ENCODE peak calls at places on chromosome 16, in five cellular contexts. B is HCT116, S is prostate gland, J is sciatic nerve, E is EL. F is an unnamed sample.

GRCh38 chr16:10676284-10676683 is 18.4 kb downstream of the TEKT5 start:
- DNase-seq in B (no peak), S (no peak), J (no peak), E (no peak), F (no peak)

GRCh38 chr16:10805362-10805761 is 13.2 kb downstream of the TVP23A start:
- DNase-seq in B (no peak), S (no peak), J (no peak), E (no peak), F (no peak)

GRCh38 chr16:58124601-58124915 is 4.6 kb downstream of the CFAP20 start:
- DNase-seq in B (no peak), S (no peak), J (no peak), E (peak), F (peak)

GRCh38 chr16:28981517-28981916 is 3.3 kb upstream of the LAT start:
- DNase-seq in B (no peak), S (no peak), J (no peak), E (no peak), F (no peak)

GRCh38 chr16:11583889-11584565 is 2.7 kb downstream of the LITAF start:
- DNase-seq in B (no peak), S (peak), J (no peak), E (no peak), F (peak)

GRCh38 chr16:69465881-69466280 is 41.5 kb downstream of the CYB5B start:
- DNase-seq in B (no peak), S (no peak), J (no peak), E (no peak), F (no peak)

GRCh38 chr16:2058901-2059300 is 11.1 kb downstream of the TSC2 start:
- DNase-seq in B (no peak), S (no peak), J (no peak), E (no peak), F (no peak)

GRCh38 chr16:84726079-84726669 is 26.4 kb downstream of the USP10 start:
- DNase-seq in B (peak), S (peak), J (peak), E (peak), F (peak)

GRCh38 chr16:78005881-78006280 is 16.5 kb upstream of the CLEC3A start:
- DNase-seq in B (peak), S (no peak), J (no peak), E (peak), F (no peak)

GRCh38 chr16:27127293-27127692 is 60.6 kb downstream of the C16orf82 start:
- DNase-seq in B (no peak), S (no peak), J (no peak), E (peak), F (peak)

GRCh38 chr16:66103245-66103644 is 263.2 kb upstream of the CDH5 start:
- DNase-seq in B (no peak), S (no peak), J (no peak), E (peak), F (peak)

GRCh38 chr16:11398136-11398535 is 52.9 kb downstream of the RMI2 start:
- DNase-seq in B (no peak), S (no peak), J (no peak), E (no peak), F (no peak)

GRCh38 chr16:10332301-10332700 is 53.6 kb upstream of the ATF7IP2 start:
- DNase-seq in B (no peak), S (no peak), J (no peak), E (no peak), F (no peak)

GRCh38 chr16:51556694-51557327 is 405.7 kb upstream of the SALL1 start:
- DNase-seq in B (no peak), S (no peak), J (peak), E (peak), F (peak)

GRCh38 chr16:12975766-12976165 is 74.4 kb downstream of the SHISA9 start:
- DNase-seq in B (no peak), S (no peak), J (no peak), E (no peak), F (no peak)

GRCh38 chr16:13150181-13150885 is 248.9 kb downstream of the SHISA9 start:
- DNase-seq in B (no peak), S (no peak), J (no peak), E (no peak), F (no peak)

GRCh38 chr16:89579351-89579750 is 3.8 kb downstream of the CPNE7 start:
- DNase-seq in B (no peak), S (no peak), J (no peak), E (no peak), F (no peak)

GRCh38 chr16:12060751-12061150 is 84.2 kb downstream of the SNX29 start:
- DNase-seq in B (no peak), S (no peak), J (no peak), E (no peak), F (no peak)

GRCh38 chr16:21703589-21704174 is 39.9 kb downstream of the OTOA start:
- DNase-seq in B (no peak), S (no peak), J (no peak), E (no peak), F (no peak)

GRCh38 chr16:10678655-10679054 is 16.1 kb downstream of the TEKT5 start:
- DNase-seq in B (no peak), S (no peak), J (no peak), E (no peak), F (no peak)

GRCh38 chr16:56311208-56312027 is 113.9 kb downstream of the AMFR start:
- DNase-seq in B (no peak), S (no peak), J (no peak), E (no peak), F (no peak)